ENCODE peak calls at places on chromosome 15, in seven cellular contexts. One of them, this sample, is unnamed.

GRCh38 chr15:74816624-74817369 is 4.2 kb downstream of the LMAN1L start:
- DNase-seq in HCT116: no peak
- DNase-seq in endothelial cell of umbilical vein: no peak
- DNase-seq in HepG2: no peak
- DNase-seq in K562: no peak
- DNase-seq in H1: no peak
- DNase-seq in GM12878: no peak
- DNase-seq in this sample: no peak

GRCh38 chr15:40190591-40190990 is 29.7 kb downstream of the BUB1B start:
- DNase-seq in HCT116: no peak
- DNase-seq in endothelial cell of umbilical vein: peak
- DNase-seq in HepG2: no peak
- DNase-seq in K562: no peak
- DNase-seq in H1: no peak
- DNase-seq in GM12878: no peak
- DNase-seq in this sample: no peak

GRCh38 chr15:67064607-67065530 is 533 bp upstream of the SMAD3 start:
- DNase-seq in HCT116: no peak
- DNase-seq in endothelial cell of umbilical vein: peak
- DNase-seq in HepG2: peak
- DNase-seq in K562: peak
- DNase-seq in H1: peak
- DNase-seq in GM12878: no peak
- DNase-seq in this sample: no peak

GRCh38 chr15:62165029-62165792 is at the start of gene C2CD4B:
- DNase-seq in HCT116: no peak
- DNase-seq in endothelial cell of umbilical vein: peak
- DNase-seq in HepG2: no peak
- DNase-seq in K562: no peak
- DNase-seq in H1: peak
- DNase-seq in GM12878: no peak
- DNase-seq in this sample: no peak

GRCh38 chr15:48062476-48062875 is 58.3 kb upstream of the SLC24A5 start:
- DNase-seq in HCT116: no peak
- DNase-seq in endothelial cell of umbilical vein: peak
- DNase-seq in HepG2: no peak
- DNase-seq in K562: no peak
- DNase-seq in H1: no peak
- DNase-seq in GM12878: no peak
- DNase-seq in this sample: peak

GRCh38 chr15:31328999-31329639 is 2.5 kb downstream of the KLF13 start:
- DNase-seq in HCT116: no peak
- DNase-seq in endothelial cell of umbilical vein: no peak
- DNase-seq in HepG2: no peak
- DNase-seq in K562: peak
- DNase-seq in H1: peak
- DNase-seq in GM12878: no peak
- DNase-seq in this sample: no peak

GRCh38 chr15:48899793-48900192 is 21.9 kb downstream of the EID1 start:
- DNase-seq in HCT116: no peak
- DNase-seq in endothelial cell of umbilical vein: no peak
- DNase-seq in HepG2: no peak
- DNase-seq in K562: no peak
- DNase-seq in H1: no peak
- DNase-seq in GM12878: no peak
- DNase-seq in this sample: no peak

GRCh38 chr15:44537728-44538240 is 837 bp downstream of the EIF3J start:
- DNase-seq in HCT116: no peak
- DNase-seq in endothelial cell of umbilical vein: no peak
- DNase-seq in HepG2: peak
- DNase-seq in K562: peak
- DNase-seq in H1: no peak
- DNase-seq in GM12878: no peak
- DNase-seq in this sample: no peak

GRCh38 chr15:34325368-34325767 is 12.2 kb downstream of the SLC12A6 start:
- DNase-seq in HCT116: no peak
- DNase-seq in endothelial cell of umbilical vein: no peak
- DNase-seq in HepG2: no peak
- DNase-seq in K562: no peak
- DNase-seq in H1: no peak
- DNase-seq in GM12878: no peak
- DNase-seq in this sample: no peak

GRCh38 chr15:90174140-90174891 is 26.8 kb upstream of the SEMA4B start:
- DNase-seq in HCT116: no peak
- DNase-seq in endothelial cell of umbilical vein: peak
- DNase-seq in HepG2: no peak
- DNase-seq in K562: no peak
- DNase-seq in H1: no peak
- DNase-seq in GM12878: no peak
- DNase-seq in this sample: no peak

GRCh38 chr15:41647269-41647668 is 12.9 kb upstream of the MGA start:
- DNase-seq in HCT116: no peak
- DNase-seq in endothelial cell of umbilical vein: no peak
- DNase-seq in HepG2: no peak
- DNase-seq in K562: no peak
- DNase-seq in H1: no peak
- DNase-seq in GM12878: no peak
- DNase-seq in this sample: no peak

GRCh38 chr15:62976301-62976842 is 66.2 kb upstream of the TPM1 start:
- DNase-seq in HCT116: no peak
- DNase-seq in endothelial cell of umbilical vein: no peak
- DNase-seq in HepG2: no peak
- DNase-seq in K562: no peak
- DNase-seq in H1: no peak
- DNase-seq in GM12878: no peak
- DNase-seq in this sample: no peak

GRCh38 chr15:62739082-62739481 is 303.5 kb upstream of the TPM1 start:
- DNase-seq in HCT116: peak
- DNase-seq in endothelial cell of umbilical vein: no peak
- DNase-seq in HepG2: no peak
- DNase-seq in K562: no peak
- DNase-seq in H1: no peak
- DNase-seq in GM12878: no peak
- DNase-seq in this sample: no peak

GRCh38 chr15:49984436-49984835 is 134.6 kb downstream of the ATP8B4 start:
- DNase-seq in HCT116: no peak
- DNase-seq in endothelial cell of umbilical vein: no peak
- DNase-seq in HepG2: no peak
- DNase-seq in K562: no peak
- DNase-seq in H1: no peak
- DNase-seq in GM12878: no peak
- DNase-seq in this sample: no peak

GRCh38 chr15:45548753-45549520 is 26.4 kb upstream of the SLC30A4 start:
- DNase-seq in HCT116: no peak
- DNase-seq in endothelial cell of umbilical vein: no peak
- DNase-seq in HepG2: peak
- DNase-seq in K562: peak
- DNase-seq in H1: no peak
- DNase-seq in GM12878: no peak
- DNase-seq in this sample: no peak

GRCh38 chr15:60674704-60675405 is 195.9 kb upstream of the ICE2 start:
- DNase-seq in HCT116: no peak
- DNase-seq in endothelial cell of umbilical vein: no peak
- DNase-seq in HepG2: no peak
- DNase-seq in K562: no peak
- DNase-seq in H1: no peak
- DNase-seq in GM12878: no peak
- DNase-seq in this sample: no peak

GRCh38 chr15:72902245-72902928 is 118.8 kb upstream of the ADPGK start:
- DNase-seq in HCT116: no peak
- DNase-seq in endothelial cell of umbilical vein: no peak
- DNase-seq in HepG2: no peak
- DNase-seq in K562: no peak
- DNase-seq in H1: no peak
- DNase-seq in GM12878: no peak
- DNase-seq in this sample: no peak

GRCh38 chr15:39195988-39196486 is 384.8 kb upstream of the THBS1 start:
- DNase-seq in HCT116: no peak
- DNase-seq in endothelial cell of umbilical vein: peak
- DNase-seq in HepG2: no peak
- DNase-seq in K562: no peak
- DNase-seq in H1: no peak
- DNase-seq in GM12878: no peak
- DNase-seq in this sample: no peak

GRCh38 chr15:99407716-99408115 is 156.4 kb downstream of the LRRC28 start:
- DNase-seq in HCT116: no peak
- DNase-seq in endothelial cell of umbilical vein: no peak
- DNase-seq in HepG2: no peak
- DNase-seq in K562: no peak
- DNase-seq in H1: no peak
- DNase-seq in GM12878: no peak
- DNase-seq in this sample: no peak

GRCh38 chr15:99410477-99410876 is 155.3 kb upstream of the MEF2A start:
- DNase-seq in HCT116: no peak
- DNase-seq in endothelial cell of umbilical vein: no peak
- DNase-seq in HepG2: no peak
- DNase-seq in K562: no peak
- DNase-seq in H1: no peak
- DNase-seq in GM12878: no peak
- DNase-seq in this sample: no peak

GRCh38 chr15:99409560-99409959 is 156.2 kb upstream of the MEF2A start:
- DNase-seq in HCT116: no peak
- DNase-seq in endothelial cell of umbilical vein: no peak
- DNase-seq in HepG2: no peak
- DNase-seq in K562: no peak
- DNase-seq in H1: no peak
- DNase-seq in GM12878: no peak
- DNase-seq in this sample: no peak

GRCh38 chr15:99408236-99409096 is 157.2 kb downstream of the LRRC28 start:
- DNase-seq in HCT116: no peak
- DNase-seq in endothelial cell of umbilical vein: no peak
- DNase-seq in HepG2: no peak
- DNase-seq in K562: no peak
- DNase-seq in H1: no peak
- DNase-seq in GM12878: no peak
- DNase-seq in this sample: peak

DNA sequence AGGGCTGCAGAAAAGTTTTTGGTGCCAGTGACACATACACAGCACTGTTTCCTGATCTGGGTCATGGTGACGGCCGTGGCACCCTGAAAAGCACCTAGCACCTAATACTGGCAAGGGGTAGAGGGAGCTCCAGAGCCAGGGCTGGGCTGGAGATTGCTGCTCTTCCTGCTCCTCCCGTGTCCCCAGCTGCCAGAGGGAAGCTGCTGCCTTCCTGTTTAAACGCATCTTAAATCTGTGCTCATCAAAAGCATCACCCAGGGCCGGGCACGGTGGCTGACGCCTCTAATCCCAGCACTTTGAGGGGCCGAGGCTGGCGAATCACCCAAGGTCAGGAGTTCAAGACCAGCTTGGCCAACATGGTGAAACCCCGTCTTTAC is 156.7 kb upstream of the MEF2A start:
- DNase-seq in HCT116: peak
- DNase-seq in endothelial cell of umbilical vein: peak
- DNase-seq in HepG2: peak
- DNase-seq in K562: no peak
- DNase-seq in H1: peak
- DNase-seq in GM12878: no peak
- DNase-seq in this sample: no peak
- TF ChIP-seq POLR2AphosphoS5 in HCT116: no peak
- TF ChIP-seq POLR2AphosphoS5 in endothelial cell of umbilical vein: no peak
- TF ChIP-seq POLR2AphosphoS5 in HepG2: no peak
- TF ChIP-seq POLR2AphosphoS5 in K562: no peak
- TF ChIP-seq POLR2AphosphoS5 in H1: no peak
- TF ChIP-seq POLR2AphosphoS5 in GM12878: no peak
- TF ChIP-seq POLR2AphosphoS5 in this sample: no peak

DNA sequence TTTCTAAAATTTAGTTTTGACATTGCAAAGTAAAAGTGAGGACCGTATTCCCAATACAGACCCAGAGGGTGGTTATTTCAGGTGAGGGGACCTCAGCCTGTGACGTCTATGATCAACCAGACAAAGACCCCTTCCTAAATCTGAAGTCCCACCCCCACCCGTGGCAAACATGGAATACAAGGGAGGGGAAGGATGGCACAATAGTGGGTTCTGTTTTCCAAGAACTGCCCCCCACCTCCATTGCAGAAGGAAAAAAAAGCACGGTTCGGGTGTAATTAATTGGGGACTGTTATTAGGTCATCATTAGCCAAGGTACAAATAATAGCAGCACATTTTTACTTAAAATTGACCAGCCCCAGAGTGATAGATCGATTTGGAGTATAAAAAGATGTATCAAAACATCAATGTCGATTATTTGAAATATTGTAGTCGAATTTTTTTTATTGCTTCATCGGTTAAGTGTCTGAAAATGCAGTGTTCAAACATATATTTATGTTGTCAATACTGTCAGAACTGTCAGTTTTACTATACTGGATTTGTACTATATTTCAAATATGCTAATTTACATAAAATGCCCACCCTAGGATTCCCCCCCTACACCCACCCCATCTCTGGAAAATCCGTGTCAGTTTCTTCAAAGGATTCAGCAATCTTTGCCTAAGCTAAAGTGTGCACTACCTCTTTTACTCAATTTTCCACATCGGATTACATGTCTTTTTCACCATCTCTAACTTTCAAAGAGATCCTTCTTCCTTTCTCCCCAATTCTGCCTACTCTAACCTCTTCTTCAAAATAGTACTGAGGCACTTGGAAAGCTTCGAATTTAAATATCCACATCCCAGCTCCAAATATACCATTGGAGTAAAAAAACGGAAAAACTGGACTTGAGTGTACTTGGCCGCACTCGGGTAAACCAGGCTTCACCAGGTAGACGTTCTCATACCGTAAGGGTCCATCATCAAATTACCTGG is 7.7 kb upstream of the MEIS2 start:
- DNase-seq in HCT116: no peak
- DNase-seq in endothelial cell of umbilical vein: no peak
- DNase-seq in HepG2: no peak
- DNase-seq in K562: no peak
- DNase-seq in H1: no peak
- DNase-seq in GM12878: no peak
- DNase-seq in this sample: no peak
- TF ChIP-seq EZH2 in HCT116: no peak
- TF ChIP-seq EZH2 in endothelial cell of umbilical vein: no peak
- TF ChIP-seq EZH2 in HepG2: no peak
- TF ChIP-seq EZH2 in K562: no peak
- TF ChIP-seq EZH2 in H1: no peak
- TF ChIP-seq EZH2 in GM12878: no peak
- TF ChIP-seq EZH2 in this sample: no peak

DNA sequence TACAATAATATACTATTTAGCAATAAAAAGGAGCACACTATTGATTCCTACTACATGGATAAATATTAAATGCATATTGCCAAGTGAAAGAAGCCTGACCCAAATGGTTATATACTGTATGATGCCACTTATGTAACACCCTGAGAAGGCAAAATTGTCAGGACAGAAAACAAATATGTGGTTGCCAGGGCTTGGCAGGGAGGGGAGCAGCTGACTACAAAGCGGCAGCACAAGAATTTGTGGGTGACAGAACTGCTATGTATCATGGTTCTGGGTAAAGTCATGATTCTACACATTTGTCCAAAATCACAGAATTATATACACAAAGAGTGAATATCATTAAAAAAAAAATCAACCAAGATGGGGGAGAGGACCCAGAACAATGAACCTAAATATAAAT is 22.5 kb downstream of the TBC1D2B start:
- DNase-seq in HCT116: no peak
- DNase-seq in endothelial cell of umbilical vein: no peak
- DNase-seq in HepG2: no peak
- DNase-seq in K562: no peak
- DNase-seq in H1: no peak
- DNase-seq in GM12878: no peak
- DNase-seq in this sample: no peak
- H3K9ac ChIP-seq in HCT116: no peak
- H3K9ac ChIP-seq in endothelial cell of umbilical vein: no peak
- H3K9ac ChIP-seq in HepG2: no peak
- H3K9ac ChIP-seq in K562: no peak
- H3K9ac ChIP-seq in H1: no peak
- H3K9ac ChIP-seq in GM12878: no peak
- H3K9ac ChIP-seq in this sample: no peak

GRCh38 chr15:99059010-99059981 is 45.6 kb upstream of the SYNM start:
- DNase-seq in HCT116: peak
- DNase-seq in endothelial cell of umbilical vein: peak
- DNase-seq in HepG2: peak
- DNase-seq in K562: peak
- DNase-seq in H1: peak
- DNase-seq in GM12878: no peak
- DNase-seq in this sample: no peak
- TF ChIP-seq POLR2AphosphoS5 in HCT116: no peak
- TF ChIP-seq POLR2AphosphoS5 in endothelial cell of umbilical vein: no peak
- TF ChIP-seq POLR2AphosphoS5 in HepG2: no peak
- TF ChIP-seq POLR2AphosphoS5 in K562: no peak
- TF ChIP-seq POLR2AphosphoS5 in H1: peak
- TF ChIP-seq POLR2AphosphoS5 in GM12878: no peak
- TF ChIP-seq POLR2AphosphoS5 in this sample: no peak

This sample was measured in SK-N-MC.